ENCODE peak calls at places on chromosomes 6 and 20, in nine cellular contexts. One of them, this sample, is unnamed.

GRCh38 chr6:121260651-121261102 is 73.6 kb downstream of the TBC1D32 start:
- DNase-seq in heart left ventricle: peak; percentile 75
- DNase-seq in transverse colon: no peak
- DNase-seq in testis: no peak
- DNase-seq in HepG2: no peak
- DNase-seq in stomach: no peak
- DNase-seq in uterus: no peak
- DNase-seq in adrenal gland: no peak
- DNase-seq in A549: no peak
- DNase-seq in this sample: no peak

GRCh38 chr6:146905313-146905712 is 298.9 kb upstream of the STXBP5 start:
- DNase-seq in uterus: no peak
- DNase-seq in heart left ventricle: peak; percentile 34
- DNase-seq in stomach: peak; percentile 31
- DNase-seq in HepG2: peak; percentile 15
- DNase-seq in testis: no peak
- DNase-seq in A549: no peak
- DNase-seq in transverse colon: no peak
- DNase-seq in adrenal gland: peak; percentile 88
- DNase-seq in this sample: no peak

GRCh38 chr6:19697744-19698290 is 139.4 kb upstream of the ID4 start:
- DNase-seq in HepG2: no peak
- DNase-seq in uterus: no peak
- DNase-seq in A549: no peak
- DNase-seq in adrenal gland: no peak
- DNase-seq in transverse colon: no peak
- DNase-seq in testis: no peak
- DNase-seq in stomach: no peak
- DNase-seq in heart left ventricle: no peak
- DNase-seq in this sample: no peak

GRCh38 chr6:75023634-75024033 is 182.2 kb downstream of the COL12A1 start:
- DNase-seq in heart left ventricle: no peak
- DNase-seq in HepG2: no peak
- DNase-seq in A549: no peak
- DNase-seq in adrenal gland: no peak
- DNase-seq in uterus: no peak
- DNase-seq in transverse colon: no peak
- DNase-seq in stomach: no peak
- DNase-seq in testis: no peak
- DNase-seq in this sample: no peak

GRCh38 chr6:13486679-13487121 is 700 bp downstream of the GFOD1 start:
- DNase-seq in HepG2: peak; percentile 24
- DNase-seq in uterus: peak; percentile 48
- DNase-seq in A549: peak; percentile 53
- DNase-seq in stomach: peak; percentile 45
- DNase-seq in heart left ventricle: peak; percentile 68
- DNase-seq in adrenal gland: peak; percentile 77
- DNase-seq in testis: peak; percentile 59
- DNase-seq in transverse colon: peak; percentile 65
- DNase-seq in this sample: peak; percentile 77

GRCh38 chr6:51514396-51515051 is 572.9 kb downstream of the PKHD1 start:
- DNase-seq in transverse colon: no peak
- DNase-seq in stomach: no peak
- DNase-seq in A549: no peak
- DNase-seq in adrenal gland: no peak
- DNase-seq in HepG2: no peak
- DNase-seq in uterus: no peak
- DNase-seq in testis: no peak
- DNase-seq in heart left ventricle: no peak
- DNase-seq in this sample: no peak

GRCh38 chr6:14487625-14488024 is 370.1 kb downstream of the CD83 start:
- DNase-seq in A549: no peak
- DNase-seq in testis: no peak
- DNase-seq in adrenal gland: no peak
- DNase-seq in uterus: no peak
- DNase-seq in heart left ventricle: no peak
- DNase-seq in HepG2: no peak
- DNase-seq in transverse colon: no peak
- DNase-seq in stomach: no peak
- DNase-seq in this sample: no peak

GRCh38 chr6:136897071-136897470 is 25.0 kb upstream of the SLC35D3 start:
- DNase-seq in transverse colon: no peak
- DNase-seq in uterus: no peak
- DNase-seq in HepG2: no peak
- DNase-seq in testis: no peak
- DNase-seq in heart left ventricle: no peak
- DNase-seq in adrenal gland: no peak
- DNase-seq in A549: no peak
- DNase-seq in stomach: no peak
- DNase-seq in this sample: no peak

GRCh38 chr20:7859371-7859802 is 80.9 kb downstream of the HAO1 start:
- DNase-seq in transverse colon: no peak
- DNase-seq in testis: peak; percentile 25
- DNase-seq in stomach: no peak
- DNase-seq in HepG2: peak; percentile 47
- DNase-seq in adrenal gland: peak; percentile 54
- DNase-seq in A549: no peak
- DNase-seq in uterus: no peak
- DNase-seq in heart left ventricle: no peak
- DNase-seq in this sample: no peak

GRCh38 chr6:137647762-137648412 is 153.7 kb upstream of the OLIG3 start:
- DNase-seq in transverse colon: no peak
- DNase-seq in HepG2: no peak
- DNase-seq in stomach: no peak
- DNase-seq in testis: no peak
- DNase-seq in heart left ventricle: no peak
- DNase-seq in adrenal gland: no peak
- DNase-seq in A549: no peak
- DNase-seq in uterus: no peak
- DNase-seq in this sample: no peak

GRCh38 chr20:15236812-15237211 is 899.4 kb upstream of the FLRT3 start:
- DNase-seq in transverse colon: peak; percentile 17
- DNase-seq in A549: peak; percentile 8
- DNase-seq in HepG2: peak; percentile 58
- DNase-seq in testis: peak; percentile 53
- DNase-seq in heart left ventricle: no peak
- DNase-seq in adrenal gland: peak; percentile 56
- DNase-seq in stomach: peak; percentile 28
- DNase-seq in uterus: no peak
- DNase-seq in this sample: peak; percentile 49

GRCh38 chr6:52801188-52801841 is 2.3 kb downstream of the GSTA1 start:
- DNase-seq in transverse colon: no peak
- DNase-seq in uterus: no peak
- DNase-seq in adrenal gland: no peak
- DNase-seq in heart left ventricle: no peak
- DNase-seq in testis: no peak
- DNase-seq in HepG2: peak; percentile 44
- DNase-seq in A549: no peak
- DNase-seq in stomach: no peak
- DNase-seq in this sample: no peak

GRCh38 chr6:137112067-137112355 is 61.4 kb downstream of the IL22RA2 start:
- DNase-seq in heart left ventricle: no peak
- DNase-seq in adrenal gland: no peak
- DNase-seq in uterus: no peak
- DNase-seq in HepG2: no peak
- DNase-seq in transverse colon: no peak
- DNase-seq in stomach: no peak
- DNase-seq in testis: no peak
- DNase-seq in A549: no peak
- DNase-seq in this sample: no peak

GRCh38 chr6:147699637-147700036 is 191.1 kb downstream of the SAMD5 start:
- DNase-seq in uterus: no peak
- DNase-seq in adrenal gland: no peak
- DNase-seq in A549: peak; percentile 6
- DNase-seq in heart left ventricle: no peak
- DNase-seq in testis: no peak
- DNase-seq in transverse colon: no peak
- DNase-seq in HepG2: no peak
- DNase-seq in stomach: no peak
- DNase-seq in this sample: no peak

GRCh38 chr6:97064578-97064977 is 140.1 kb downstream of the KLHL32 start:
- DNase-seq in HepG2: no peak
- DNase-seq in stomach: no peak
- DNase-seq in uterus: no peak
- DNase-seq in A549: no peak
- DNase-seq in transverse colon: no peak
- DNase-seq in testis: no peak
- DNase-seq in adrenal gland: no peak
- DNase-seq in heart left ventricle: no peak
- DNase-seq in this sample: no peak

GRCh38 chr20:4230185-4230584 is 214.8 kb upstream of the RNF24 start:
- DNase-seq in adrenal gland: no peak
- DNase-seq in uterus: no peak
- DNase-seq in heart left ventricle: no peak
- DNase-seq in A549: no peak
- DNase-seq in testis: no peak
- DNase-seq in transverse colon: no peak
- DNase-seq in stomach: no peak
- DNase-seq in HepG2: no peak
- DNase-seq in this sample: no peak

GRCh38 chr20:50392138-50392866 is 117.9 kb upstream of the PTPN1 start:
- DNase-seq in HepG2: no peak
- DNase-seq in A549: no peak
- DNase-seq in stomach: no peak
- DNase-seq in transverse colon: no peak
- DNase-seq in adrenal gland: no peak
- DNase-seq in uterus: no peak
- DNase-seq in testis: no peak
- DNase-seq in heart left ventricle: no peak
- DNase-seq in this sample: no peak

GRCh38 chr6:43355862-43356590 is 13.4 kb downstream of the ZNF318 start:
- DNase-seq in stomach: no peak
- DNase-seq in testis: no peak
- DNase-seq in heart left ventricle: no peak
- DNase-seq in transverse colon: peak; percentile 19
- DNase-seq in A549: peak; percentile 7
- DNase-seq in uterus: no peak
- DNase-seq in adrenal gland: no peak
- DNase-seq in HepG2: peak; percentile 64
- DNase-seq in this sample: no peak

GRCh38 chr6:158207452-158207788 is 39.3 kb downstream of the GTF2H5 start:
- DNase-seq in adrenal gland: no peak
- DNase-seq in stomach: no peak
- DNase-seq in testis: no peak
- DNase-seq in uterus: no peak
- DNase-seq in HepG2: peak; percentile 80
- DNase-seq in A549: no peak
- DNase-seq in transverse colon: no peak
- DNase-seq in heart left ventricle: no peak
- DNase-seq in this sample: no peak

GRCh38 chr20:63955281-63955845 is 853 bp downstream of the UCKL1 start:
- DNase-seq in heart left ventricle: peak; percentile 73
- DNase-seq in transverse colon: peak; percentile 56
- DNase-seq in A549: no peak
- DNase-seq in stomach: no peak
- DNase-seq in HepG2: peak; percentile 33
- DNase-seq in testis: peak; percentile 60
- DNase-seq in adrenal gland: no peak
- DNase-seq in uterus: no peak
- DNase-seq in this sample: peak; percentile 77

GRCh38 chr6:111971866-111972532 is 81.9 kb upstream of the CCN6 start:
- DNase-seq in testis: no peak
- DNase-seq in uterus: no peak
- DNase-seq in HepG2: no peak
- DNase-seq in heart left ventricle: no peak
- DNase-seq in adrenal gland: no peak
- DNase-seq in stomach: no peak
- DNase-seq in A549: no peak
- DNase-seq in transverse colon: no peak
- DNase-seq in this sample: no peak
- H3K4me3 ChIP-seq in testis: no peak overlapping the region
- H3K4me3 ChIP-seq in uterus: no peak overlapping the region
- H3K4me3 ChIP-seq in HepG2: no peak overlapping the region
- H3K4me3 ChIP-seq in heart left ventricle: no peak overlapping the region
- H3K4me3 ChIP-seq in adrenal gland: no peak overlapping the region
- H3K4me3 ChIP-seq in stomach: no peak overlapping the region
- H3K4me3 ChIP-seq in A549: no peak overlapping the region
- H3K4me3 ChIP-seq in transverse colon: no peak overlapping the region
- H3K4me3 ChIP-seq in this sample: no peak overlapping the region

GRCh38 chr6:88972504-88973423 is 9.3 kb upstream of the RNGTT start:
- DNase-seq in stomach: no peak
- DNase-seq in A549: no peak
- DNase-seq in testis: no peak
- DNase-seq in heart left ventricle: no peak
- DNase-seq in transverse colon: no peak
- DNase-seq in HepG2: peak; percentile 88
- DNase-seq in adrenal gland: no peak
- DNase-seq in uterus: no peak
- DNase-seq in this sample: no peak
- TF ChIP-seq POLR2A in stomach: no peak
- TF ChIP-seq POLR2A in A549: no peak
- TF ChIP-seq POLR2A in testis: no peak
- TF ChIP-seq POLR2A in heart left ventricle: no peak
- TF ChIP-seq POLR2A in transverse colon: no peak
- TF ChIP-seq POLR2A in HepG2: no peak
- TF ChIP-seq POLR2A in adrenal gland: no peak
- TF ChIP-seq POLR2A in uterus: no peak
- TF ChIP-seq POLR2A in this sample: no peak

DNA sequence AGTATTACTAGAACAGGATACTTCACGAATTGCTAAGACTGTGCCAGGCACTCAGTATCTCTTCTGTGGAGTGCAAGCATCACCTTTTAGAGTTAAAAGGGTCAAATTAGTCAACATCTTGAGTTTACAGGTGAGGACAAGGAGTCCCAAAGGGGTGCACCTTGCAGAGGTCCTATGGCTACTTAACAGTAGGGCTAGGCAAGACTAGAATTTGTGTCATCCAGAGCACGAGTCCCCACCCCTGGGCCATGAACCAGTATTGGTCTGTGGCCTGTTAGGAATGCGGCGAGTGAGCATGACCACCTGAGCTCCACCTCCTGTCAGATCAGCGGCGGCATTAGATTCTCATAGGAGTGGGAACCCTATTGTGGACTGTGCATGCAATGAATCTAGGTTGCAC is 10.5 kb upstream of the DSTN start:
- DNase-seq in testis: no peak
- DNase-seq in heart left ventricle: no peak
- DNase-seq in HepG2: no peak
- DNase-seq in transverse colon: no peak
- DNase-seq in A549: no peak
- DNase-seq in uterus: no peak
- DNase-seq in adrenal gland: no peak
- DNase-seq in stomach: no peak
- DNase-seq in this sample: no peak
- H3K27ac ChIP-seq in testis: no peak overlapping the region
- H3K27ac ChIP-seq in heart left ventricle: peak overlapping the region; percentile 78
- H3K27ac ChIP-seq in HepG2: no peak overlapping the region
- H3K27ac ChIP-seq in transverse colon: peak overlapping the region; percentile 88
- H3K27ac ChIP-seq in A549: peak overlapping the region; percentile 96
- H3K27ac ChIP-seq in uterus: peak overlapping the region; percentile 92
- H3K27ac ChIP-seq in adrenal gland: peak overlapping the region; percentile 93
- H3K27ac ChIP-seq in stomach: peak overlapping the region; percentile 93
- H3K27ac ChIP-seq in this sample: peak overlapping the region; percentile 27

GRCh38 chr6:31767096-31767645 is 4.7 kb downstream of the SAPCD1 start:
- DNase-seq in stomach: no peak
- DNase-seq in adrenal gland: no peak
- DNase-seq in HepG2: no peak
- DNase-seq in testis: no peak
- DNase-seq in A549: no peak
- DNase-seq in transverse colon: no peak
- DNase-seq in heart left ventricle: no peak
- DNase-seq in uterus: no peak
- DNase-seq in this sample: no peak
- H3K4me3 ChIP-seq in stomach: no peak overlapping the region
- H3K4me3 ChIP-seq in adrenal gland: no peak overlapping the region
- H3K4me3 ChIP-seq in HepG2: no peak overlapping the region
- H3K4me3 ChIP-seq in testis: no peak overlapping the region
- H3K4me3 ChIP-seq in A549: no peak overlapping the region
- H3K4me3 ChIP-seq in transverse colon: no peak overlapping the region
- H3K4me3 ChIP-seq in heart left ventricle: no peak overlapping the region
- H3K4me3 ChIP-seq in uterus: no peak overlapping the region
- H3K4me3 ChIP-seq in this sample: no peak overlapping the region